ENCODE peak calls at places on chromosomes 5 and 9, in ten cellular contexts. H is ovary, R is brain microvascular endothelial cell, K is heart left ventricle, T is GM23338, U is left lung, B is fibroblast of lung, N is tibial nerve, S is breast epithelium, Y is colonic mucosa. M is an unnamed sample.

GRCh38 chr9:4413856-4414255 is 76.4 kb upstream of the SLC1A1 start:
- DNase-seq in Y (no peak), K (no peak), T (no peak), N (no peak), U (no peak), H (no peak), B (no peak), S (no peak), R (no peak), M (no peak)

GRCh38 chr9:15070716-15071115 is 160.5 kb upstream of the FREM1 start:
- DNase-seq in B (no peak), U (no peak), K (no peak), T (no peak), S (no peak), N (no peak), H (no peak), R (no peak), Y (no peak), M (no peak)

GRCh38 chr9:36074870-36075532 is 38.3 kb downstream of the RECK start:
- DNase-seq in Y (peak; percentile 83), S (peak; percentile 52), U (peak; percentile 83), B (peak; percentile 94), R (peak; percentile 73), K (no peak), N (peak; percentile 53), H (peak; percentile 88), T (no peak), M (no peak)

GRCh38 chr9:131398204-131398603 is 4.3 kb downstream of the PRRC2B start:
- DNase-seq in R (no peak), U (peak; percentile 55), S (no peak), B (no peak), Y (no peak), K (no peak), H (no peak), N (no peak), T (no peak), M (peak; percentile 62)

GRCh38 chr5:77851229-77852067 is 75.3 kb upstream of the TBCA start:
- DNase-seq in T (peak; percentile 72), U (no peak), R (no peak), H (peak; percentile 33), Y (no peak), B (peak; percentile 53), K (no peak), N (no peak), S (no peak), M (no peak)

GRCh38 chr9:128405077-128405779 is 15.4 kb upstream of the CERCAM start:
- DNase-seq in K (no peak), U (no peak), N (no peak), T (peak; percentile 57), Y (no peak), S (no peak), R (no peak), B (no peak), H (no peak), M (no peak)

GRCh38 chr9:95229230-95229933 is 88.1 kb downstream of the FANCC start:
- DNase-seq in R (no peak), H (no peak), T (no peak), U (no peak), S (no peak), B (no peak), Y (no peak), N (no peak), K (no peak), M (no peak)

GRCh38 chr5:82159014-82159413 is 119.1 kb downstream of the RPS23 start:
- DNase-seq in H (no peak), K (no peak), B (peak; percentile 74), S (no peak), N (no peak), R (peak; percentile 77), T (no peak), Y (no peak), U (no peak), M (no peak)

GRCh38 chr9:33388110-33388994 is 14.0 kb downstream of the AQP7 start:
- DNase-seq in B (no peak), U (no peak), R (no peak), N (no peak), Y (no peak), H (no peak), K (peak; percentile 7), S (no peak), T (peak; percentile 32), M (no peak)

GRCh38 chr9:127445851-127446719 is 5.1 kb downstream of the RPL12 start:
- DNase-seq in N (no peak), K (no peak), H (no peak), B (peak; percentile 16), Y (no peak), R (no peak), U (no peak), S (no peak), T (peak; percentile 36), M (no peak)

GRCh38 chr5:94777163-94777885 is 158.9 kb downstream of the SLF1 start:
- DNase-seq in Y (no peak), N (no peak), U (no peak), K (no peak), H (no peak), T (no peak), B (peak; percentile 35), R (no peak), S (no peak), M (no peak)

GRCh38 chr5:45686620-45687019 is 9.6 kb downstream of the HCN1 start:
- DNase-seq in N (no peak), T (no peak), U (no peak), Y (no peak), B (no peak), K (no peak), H (no peak), S (no peak), R (no peak), M (no peak)

GRCh38 chr5:122295138-122295537 is 16.9 kb upstream of the SNCAIP start:
- DNase-seq in N (no peak), T (peak; percentile 88), B (no peak), K (no peak), Y (no peak), R (no peak), S (no peak), H (no peak), U (no peak), M (no peak)

GRCh38 chr5:16538001-16538400 is 72.4 kb upstream of the ZNF622 start:
- DNase-seq in U (no peak), N (no peak), S (no peak), R (no peak), K (no peak), B (no peak), Y (no peak), T (no peak), H (no peak), M (no peak)

GRCh38 chr5:62152394-62153123 is 153.4 kb upstream of the KIF2A start:
- DNase-seq in N (no peak), T (no peak), H (no peak), R (no peak), Y (no peak), S (no peak), U (no peak), B (no peak), K (no peak), M (no peak)
- H3K27ac ChIP-seq in N (peak overlapping the region; percentile 34), T (no peak overlapping the region), H (no peak overlapping the region), R (no peak overlapping the region), Y (no peak overlapping the region), S (no peak overlapping the region), U (no peak overlapping the region), B (no peak overlapping the region), K (no peak overlapping the region), M (no peak overlapping the region)

DNA sequence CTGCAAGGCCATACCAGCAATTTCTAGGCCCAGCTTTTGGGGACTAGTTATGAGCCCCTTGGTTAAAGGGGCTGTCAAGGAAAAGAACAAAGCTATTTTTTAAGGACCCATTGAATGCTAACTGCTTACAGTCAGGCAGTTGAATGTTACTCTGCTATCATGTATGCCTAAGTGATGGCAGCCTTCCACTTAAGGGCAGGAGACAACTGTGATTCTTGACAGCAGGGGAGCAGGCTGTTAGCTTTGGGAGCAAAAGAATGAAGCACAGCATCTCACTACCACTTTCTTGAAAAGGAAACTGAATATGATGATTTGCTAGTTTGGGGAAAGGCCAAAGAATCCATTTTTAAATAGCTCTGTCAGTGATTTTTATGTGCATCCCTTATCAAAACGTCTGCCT is 221.5 kb downstream of the SH3GL2 start:
- DNase-seq in U (no peak), K (no peak), T (no peak), B (no peak), S (no peak), R (no peak), Y (no peak), N (no peak), H (no peak), M (no peak)
- H3K4me3 ChIP-seq in U (no peak overlapping the region), K (no peak overlapping the region), T (no peak overlapping the region), B (no peak overlapping the region), S (no peak overlapping the region), R (no peak overlapping the region), Y (no peak overlapping the region), N (no peak overlapping the region), H (no peak overlapping the region), M (no peak overlapping the region)

DNA sequence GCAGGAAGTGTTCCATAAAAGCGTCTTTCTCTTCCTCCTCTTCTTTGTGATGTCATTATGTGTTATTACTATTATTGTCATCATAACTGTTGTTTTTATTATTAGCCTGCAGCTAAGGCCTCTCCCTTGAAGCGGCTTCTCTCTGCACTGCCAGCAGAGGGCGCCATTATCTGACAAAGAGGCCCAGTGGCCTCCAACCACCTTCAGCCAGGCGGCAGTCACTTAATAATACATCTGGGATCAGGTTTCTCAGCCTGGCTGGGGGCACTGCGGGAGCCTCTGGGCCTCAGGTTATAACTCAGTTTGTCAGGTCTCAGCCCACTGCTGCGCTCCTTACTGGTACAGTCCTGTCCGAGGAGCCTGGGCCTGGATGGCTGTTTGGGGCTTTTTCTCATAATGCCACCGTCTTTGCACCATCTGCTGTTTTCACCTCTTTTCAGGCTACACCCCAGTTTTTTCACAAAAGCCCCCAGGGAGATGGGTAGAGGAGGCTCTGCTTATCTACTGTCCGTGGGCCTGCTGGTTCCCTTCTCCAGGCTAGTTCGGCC is 281.9 kb downstream of the NSG2 start:
- DNase-seq in N (no peak), K (peak; percentile 78), U (peak; percentile 51), B (peak; percentile 79), R (peak; percentile 68), H (no peak), T (peak; percentile 96), Y (peak; percentile 46), S (no peak), M (no peak)
- TF ChIP-seq CTCF in N (peak; percentile 31), K (peak; percentile 70), U (peak; percentile 58), B (peak; percentile 46), R (peak; percentile 78), H (no peak), T (peak; percentile 93), Y (peak; percentile 56), S (no peak), M (no peak)

DNA sequence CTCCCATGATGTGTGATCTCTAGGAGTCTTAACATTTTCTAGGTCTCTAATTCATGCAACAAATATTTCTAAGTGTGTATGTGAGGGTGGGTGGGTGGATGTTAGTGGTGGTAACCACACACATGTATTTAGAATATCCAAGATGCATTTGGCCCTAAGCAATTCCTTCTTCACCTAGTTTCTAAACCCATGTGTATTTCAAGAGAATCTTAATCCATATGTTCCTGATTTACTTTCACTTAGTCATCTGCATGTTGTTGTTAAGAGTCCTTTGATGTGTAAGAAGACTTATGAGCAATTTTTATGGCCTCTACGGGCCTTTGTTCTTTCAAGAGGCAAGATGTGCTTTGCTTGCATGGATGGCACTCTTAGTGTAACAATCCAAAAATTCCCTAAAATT is 282.5 kb downstream of the SPATA31D1 start:
- DNase-seq in K (no peak), U (no peak), S (no peak), H (no peak), B (peak; percentile 79), N (no peak), T (no peak), Y (no peak), R (peak; percentile 7), M (no peak)
- H3K27ac ChIP-seq in K (no peak overlapping the region), U (no peak overlapping the region), S (no peak overlapping the region), H (no peak overlapping the region), B (peak overlapping the region; percentile 26), N (no peak overlapping the region), T (no peak overlapping the region), Y (no peak overlapping the region), R (no peak overlapping the region), M (no peak overlapping the region)